ENCODE peak calls at places on chromosomes 13 and 19, in eight cellular contexts. One of them, this sample, is unnamed.

GRCh38 chr13:39462456-39462855 is 140.5 kb downstream of the LHFPL6 start:
- DNase-seq in stromal cell of bone marrow: no peak
- DNase-seq in osteocyte: no peak
- DNase-seq in GM12865: no peak
- DNase-seq in ovary: no peak
- DNase-seq in foreskin fibroblast: no peak
- DNase-seq in NCI-H1092 treated with DMSO at 0.1 percent for 48 hours: no peak
- DNase-seq in stimulated activated CD4-positive, alpha-beta T cell treated with anti-CD3 and anti-CD28 coated beads, TNF-alpha, amount 100 ng/mL, for 24 hours: no peak
- DNase-seq in this sample: no peak

GRCh38 chr19:23560051-23560450 is 127.0 kb downstream of the ZNF675 start:
- DNase-seq in stimulated activated CD4-positive, alpha-beta T cell treated with anti-CD3 and anti-CD28 coated beads, TNF-alpha, amount 100 ng/mL, for 24 hours: no peak
- DNase-seq in foreskin fibroblast: no peak
- DNase-seq in osteocyte: no peak
- DNase-seq in ovary: no peak
- DNase-seq in GM12865: no peak
- DNase-seq in NCI-H1092 treated with DMSO at 0.1 percent for 48 hours: no peak
- DNase-seq in stromal cell of bone marrow: no peak
- DNase-seq in this sample: no peak

GRCh38 chr13:99540530-99540929 is 39.3 kb downstream of the TM9SF2 start:
- DNase-seq in foreskin fibroblast: no peak
- DNase-seq in NCI-H1092 treated with DMSO at 0.1 percent for 48 hours: no peak
- DNase-seq in stimulated activated CD4-positive, alpha-beta T cell treated with anti-CD3 and anti-CD28 coated beads, TNF-alpha, amount 100 ng/mL, for 24 hours: no peak
- DNase-seq in ovary: no peak
- DNase-seq in GM12865: no peak
- DNase-seq in osteocyte: no peak
- DNase-seq in stromal cell of bone marrow: no peak
- DNase-seq in this sample: no peak

GRCh38 chr19:35944553-35944952 is 8.4 kb downstream of the LRFN3 start:
- DNase-seq in NCI-H1092 treated with DMSO at 0.1 percent for 48 hours: no peak
- DNase-seq in stromal cell of bone marrow: no peak
- DNase-seq in GM12865: no peak
- DNase-seq in foreskin fibroblast: no peak
- DNase-seq in osteocyte: no peak
- DNase-seq in stimulated activated CD4-positive, alpha-beta T cell treated with anti-CD3 and anti-CD28 coated beads, TNF-alpha, amount 100 ng/mL, for 24 hours: no peak
- DNase-seq in ovary: no peak
- DNase-seq in this sample: no peak

GRCh38 chr13:75876371-75877050 is 240.4 kb downstream of the LMO7 start:
- DNase-seq in NCI-H1092 treated with DMSO at 0.1 percent for 48 hours: peak
- DNase-seq in GM12865: peak
- DNase-seq in ovary: peak
- DNase-seq in osteocyte: no peak
- DNase-seq in stimulated activated CD4-positive, alpha-beta T cell treated with anti-CD3 and anti-CD28 coated beads, TNF-alpha, amount 100 ng/mL, for 24 hours: peak
- DNase-seq in foreskin fibroblast: peak
- DNase-seq in stromal cell of bone marrow: peak
- DNase-seq in this sample: peak

GRCh38 chr13:91739751-91740150 is 341.3 kb downstream of the GPC5 start:
- DNase-seq in NCI-H1092 treated with DMSO at 0.1 percent for 48 hours: no peak
- DNase-seq in foreskin fibroblast: no peak
- DNase-seq in stromal cell of bone marrow: no peak
- DNase-seq in osteocyte: no peak
- DNase-seq in stimulated activated CD4-positive, alpha-beta T cell treated with anti-CD3 and anti-CD28 coated beads, TNF-alpha, amount 100 ng/mL, for 24 hours: no peak
- DNase-seq in GM12865: no peak
- DNase-seq in ovary: no peak
- DNase-seq in this sample: no peak

GRCh38 chr19:39372941-39373340 is 18.0 kb downstream of the PAF1 start:
- DNase-seq in stromal cell of bone marrow: no peak
- DNase-seq in GM12865: no peak
- DNase-seq in foreskin fibroblast: no peak
- DNase-seq in osteocyte: no peak
- DNase-seq in ovary: no peak
- DNase-seq in NCI-H1092 treated with DMSO at 0.1 percent for 48 hours: no peak
- DNase-seq in stimulated activated CD4-positive, alpha-beta T cell treated with anti-CD3 and anti-CD28 coated beads, TNF-alpha, amount 100 ng/mL, for 24 hours: no peak
- DNase-seq in this sample: no peak

GRCh38 chr13:113914333-113915011 is 50.6 kb upstream of the GAS6 start:
- DNase-seq in GM12865: no peak
- DNase-seq in stimulated activated CD4-positive, alpha-beta T cell treated with anti-CD3 and anti-CD28 coated beads, TNF-alpha, amount 100 ng/mL, for 24 hours: no peak
- DNase-seq in foreskin fibroblast: no peak
- DNase-seq in NCI-H1092 treated with DMSO at 0.1 percent for 48 hours: no peak
- DNase-seq in osteocyte: peak
- DNase-seq in stromal cell of bone marrow: no peak
- DNase-seq in ovary: peak
- DNase-seq in this sample: no peak

GRCh38 chr13:21465710-21466160 is 6.6 kb upstream of the ZDHHC20 start:
- DNase-seq in NCI-H1092 treated with DMSO at 0.1 percent for 48 hours: no peak
- DNase-seq in GM12865: no peak
- DNase-seq in stimulated activated CD4-positive, alpha-beta T cell treated with anti-CD3 and anti-CD28 coated beads, TNF-alpha, amount 100 ng/mL, for 24 hours: no peak
- DNase-seq in stromal cell of bone marrow: no peak
- DNase-seq in foreskin fibroblast: no peak
- DNase-seq in ovary: no peak
- DNase-seq in osteocyte: no peak
- DNase-seq in this sample: no peak

GRCh38 chr13:100604909-100605308 is 16.3 kb upstream of the GGACT start:
- DNase-seq in NCI-H1092 treated with DMSO at 0.1 percent for 48 hours: no peak
- DNase-seq in osteocyte: no peak
- DNase-seq in stromal cell of bone marrow: no peak
- DNase-seq in foreskin fibroblast: no peak
- DNase-seq in ovary: no peak
- DNase-seq in stimulated activated CD4-positive, alpha-beta T cell treated with anti-CD3 and anti-CD28 coated beads, TNF-alpha, amount 100 ng/mL, for 24 hours: no peak
- DNase-seq in GM12865: no peak
- DNase-seq in this sample: no peak

GRCh38 chr13:109162248-109163051 is 533.0 kb downstream of the MYO16 start:
- DNase-seq in GM12865: peak
- DNase-seq in stromal cell of bone marrow: no peak
- DNase-seq in foreskin fibroblast: no peak
- DNase-seq in NCI-H1092 treated with DMSO at 0.1 percent for 48 hours: no peak
- DNase-seq in osteocyte: no peak
- DNase-seq in stimulated activated CD4-positive, alpha-beta T cell treated with anti-CD3 and anti-CD28 coated beads, TNF-alpha, amount 100 ng/mL, for 24 hours: no peak
- DNase-seq in ovary: no peak
- DNase-seq in this sample: no peak

GRCh38 chr13:40315416-40316064 is 350.9 kb downstream of the FOXO1 start:
- DNase-seq in stromal cell of bone marrow: no peak
- DNase-seq in ovary: no peak
- DNase-seq in stimulated activated CD4-positive, alpha-beta T cell treated with anti-CD3 and anti-CD28 coated beads, TNF-alpha, amount 100 ng/mL, for 24 hours: peak
- DNase-seq in GM12865: peak
- DNase-seq in NCI-H1092 treated with DMSO at 0.1 percent for 48 hours: no peak
- DNase-seq in osteocyte: no peak
- DNase-seq in foreskin fibroblast: no peak
- DNase-seq in this sample: no peak

GRCh38 chr13:20826810-20827560 is 53.2 kb upstream of the EEF1AKMT1 start:
- DNase-seq in GM12865: no peak
- DNase-seq in NCI-H1092 treated with DMSO at 0.1 percent for 48 hours: no peak
- DNase-seq in stromal cell of bone marrow: no peak
- DNase-seq in stimulated activated CD4-positive, alpha-beta T cell treated with anti-CD3 and anti-CD28 coated beads, TNF-alpha, amount 100 ng/mL, for 24 hours: no peak
- DNase-seq in osteocyte: no peak
- DNase-seq in ovary: no peak
- DNase-seq in foreskin fibroblast: no peak
- DNase-seq in this sample: no peak

GRCh38 chr19:383040-383439 is 25.9 kb downstream of the C2CD4C start:
- DNase-seq in NCI-H1092 treated with DMSO at 0.1 percent for 48 hours: no peak
- DNase-seq in osteocyte: no peak
- DNase-seq in stimulated activated CD4-positive, alpha-beta T cell treated with anti-CD3 and anti-CD28 coated beads, TNF-alpha, amount 100 ng/mL, for 24 hours: no peak
- DNase-seq in foreskin fibroblast: no peak
- DNase-seq in stromal cell of bone marrow: no peak
- DNase-seq in ovary: no peak
- DNase-seq in GM12865: no peak
- DNase-seq in this sample: no peak

GRCh38 chr19:18441804-18442788 is 4.2 kb upstream of the ISYNA1 start:
- DNase-seq in osteocyte: no peak
- DNase-seq in stromal cell of bone marrow: no peak
- DNase-seq in foreskin fibroblast: no peak
- DNase-seq in NCI-H1092 treated with DMSO at 0.1 percent for 48 hours: no peak
- DNase-seq in ovary: no peak
- DNase-seq in stimulated activated CD4-positive, alpha-beta T cell treated with anti-CD3 and anti-CD28 coated beads, TNF-alpha, amount 100 ng/mL, for 24 hours: no peak
- DNase-seq in GM12865: no peak
- DNase-seq in this sample: no peak

GRCh38 chr19:38784224-38784623 is 4.8 kb upstream of the LGALS7B start:
- DNase-seq in foreskin fibroblast: no peak
- DNase-seq in NCI-H1092 treated with DMSO at 0.1 percent for 48 hours: no peak
- DNase-seq in ovary: no peak
- DNase-seq in osteocyte: no peak
- DNase-seq in stimulated activated CD4-positive, alpha-beta T cell treated with anti-CD3 and anti-CD28 coated beads, TNF-alpha, amount 100 ng/mL, for 24 hours: no peak
- DNase-seq in stromal cell of bone marrow: no peak
- DNase-seq in GM12865: no peak
- DNase-seq in this sample: no peak

GRCh38 chr19:5983367-5983955 is 5.5 kb upstream of the RANBP3 start:
- DNase-seq in stimulated activated CD4-positive, alpha-beta T cell treated with anti-CD3 and anti-CD28 coated beads, TNF-alpha, amount 100 ng/mL, for 24 hours: no peak
- DNase-seq in GM12865: no peak
- DNase-seq in foreskin fibroblast: peak
- DNase-seq in stromal cell of bone marrow: no peak
- DNase-seq in NCI-H1092 treated with DMSO at 0.1 percent for 48 hours: no peak
- DNase-seq in osteocyte: no peak
- DNase-seq in ovary: no peak
- DNase-seq in this sample: no peak

GRCh38 chr13:111908981-111909380 is 158.0 kb upstream of the SOX1 start:
- DNase-seq in stimulated activated CD4-positive, alpha-beta T cell treated with anti-CD3 and anti-CD28 coated beads, TNF-alpha, amount 100 ng/mL, for 24 hours: no peak
- DNase-seq in ovary: peak
- DNase-seq in foreskin fibroblast: no peak
- DNase-seq in GM12865: no peak
- DNase-seq in stromal cell of bone marrow: no peak
- DNase-seq in osteocyte: peak
- DNase-seq in NCI-H1092 treated with DMSO at 0.1 percent for 48 hours: no peak
- DNase-seq in this sample: no peak

GRCh38 chr13:78680611-78681010 is 21.7 kb upstream of the OBI1 start:
- DNase-seq in osteocyte: no peak
- DNase-seq in NCI-H1092 treated with DMSO at 0.1 percent for 48 hours: peak
- DNase-seq in stimulated activated CD4-positive, alpha-beta T cell treated with anti-CD3 and anti-CD28 coated beads, TNF-alpha, amount 100 ng/mL, for 24 hours: no peak
- DNase-seq in stromal cell of bone marrow: no peak
- DNase-seq in GM12865: no peak
- DNase-seq in foreskin fibroblast: no peak
- DNase-seq in ovary: no peak
- DNase-seq in this sample: no peak

GRCh38 chr13:88592105-88592504 is 920.9 kb downstream of the SLITRK5 start:
- DNase-seq in osteocyte: no peak
- DNase-seq in GM12865: no peak
- DNase-seq in stromal cell of bone marrow: no peak
- DNase-seq in foreskin fibroblast: no peak
- DNase-seq in stimulated activated CD4-positive, alpha-beta T cell treated with anti-CD3 and anti-CD28 coated beads, TNF-alpha, amount 100 ng/mL, for 24 hours: no peak
- DNase-seq in NCI-H1092 treated with DMSO at 0.1 percent for 48 hours: no peak
- DNase-seq in ovary: no peak
- DNase-seq in this sample: no peak

GRCh38 chr19:8626823-8627222 is 3.6 kb upstream of the NFILZ start:
- DNase-seq in osteocyte: no peak
- DNase-seq in ovary: no peak
- DNase-seq in foreskin fibroblast: no peak
- DNase-seq in GM12865: no peak
- DNase-seq in stromal cell of bone marrow: no peak
- DNase-seq in stimulated activated CD4-positive, alpha-beta T cell treated with anti-CD3 and anti-CD28 coated beads, TNF-alpha, amount 100 ng/mL, for 24 hours: no peak
- DNase-seq in NCI-H1092 treated with DMSO at 0.1 percent for 48 hours: no peak
- DNase-seq in this sample: no peak

GRCh38 chr13:98444381-98444780 is 132.5 kb downstream of the STK24 start:
- DNase-seq in osteocyte: no peak
- DNase-seq in GM12865: no peak
- DNase-seq in stromal cell of bone marrow: no peak
- DNase-seq in stimulated activated CD4-positive, alpha-beta T cell treated with anti-CD3 and anti-CD28 coated beads, TNF-alpha, amount 100 ng/mL, for 24 hours: no peak
- DNase-seq in ovary: no peak
- DNase-seq in NCI-H1092 treated with DMSO at 0.1 percent for 48 hours: no peak
- DNase-seq in foreskin fibroblast: no peak
- DNase-seq in this sample: no peak

GRCh38 chr19:53957448-53958167 is 5.1 kb upstream of the CACNG8 start:
- DNase-seq in NCI-H1092 treated with DMSO at 0.1 percent for 48 hours: no peak
- DNase-seq in ovary: no peak
- DNase-seq in osteocyte: no peak
- DNase-seq in foreskin fibroblast: no peak
- DNase-seq in stimulated activated CD4-positive, alpha-beta T cell treated with anti-CD3 and anti-CD28 coated beads, TNF-alpha, amount 100 ng/mL, for 24 hours: no peak
- DNase-seq in stromal cell of bone marrow: no peak
- DNase-seq in GM12865: no peak
- DNase-seq in this sample: no peak

GRCh38 chr13:50788551-50788950 is 54.9 kb downstream of the DLEU7 start:
- DNase-seq in stimulated activated CD4-positive, alpha-beta T cell treated with anti-CD3 and anti-CD28 coated beads, TNF-alpha, amount 100 ng/mL, for 24 hours: no peak
- DNase-seq in foreskin fibroblast: peak
- DNase-seq in ovary: no peak
- DNase-seq in stromal cell of bone marrow: no peak
- DNase-seq in NCI-H1092 treated with DMSO at 0.1 percent for 48 hours: no peak
- DNase-seq in GM12865: no peak
- DNase-seq in osteocyte: no peak
- DNase-seq in this sample: no peak

GRCh38 chr13:110403721-110404120 is 96.6 kb downstream of the COL4A2 start:
- DNase-seq in stimulated activated CD4-positive, alpha-beta T cell treated with anti-CD3 and anti-CD28 coated beads, TNF-alpha, amount 100 ng/mL, for 24 hours: no peak
- DNase-seq in stromal cell of bone marrow: no peak
- DNase-seq in ovary: no peak
- DNase-seq in osteocyte: no peak
- DNase-seq in GM12865: no peak
- DNase-seq in foreskin fibroblast: peak
- DNase-seq in NCI-H1092 treated with DMSO at 0.1 percent for 48 hours: no peak
- DNase-seq in this sample: no peak

GRCh38 chr19:13965377-13965896 is 13.1 kb downstream of the DCAF15 start:
- DNase-seq in GM12865: no peak
- DNase-seq in stromal cell of bone marrow: no peak
- DNase-seq in NCI-H1092 treated with DMSO at 0.1 percent for 48 hours: no peak
- DNase-seq in stimulated activated CD4-positive, alpha-beta T cell treated with anti-CD3 and anti-CD28 coated beads, TNF-alpha, amount 100 ng/mL, for 24 hours: no peak
- DNase-seq in foreskin fibroblast: no peak
- DNase-seq in osteocyte: no peak
- DNase-seq in ovary: no peak
- DNase-seq in this sample: no peak

GRCh38 chr13:30362869-30363268 is 55.5 kb upstream of the KATNAL1 start:
- DNase-seq in stimulated activated CD4-positive, alpha-beta T cell treated with anti-CD3 and anti-CD28 coated beads, TNF-alpha, amount 100 ng/mL, for 24 hours: no peak
- DNase-seq in stromal cell of bone marrow: no peak
- DNase-seq in GM12865: no peak
- DNase-seq in NCI-H1092 treated with DMSO at 0.1 percent for 48 hours: no peak
- DNase-seq in foreskin fibroblast: peak
- DNase-seq in ovary: no peak
- DNase-seq in osteocyte: no peak
- DNase-seq in this sample: no peak

This sample was measured in C1 segment of cervical spinal cord.